ENCODE peak calls at places on chromosomes 1 and 21, in seven cellular contexts. One of them, this sample, is unnamed.

GRCh38 chr1:12811409-12811784 is 19.8 kb downstream of the PRAMEF11 start:
- DNase-seq in activated naive CD8-positive, alpha-beta T cell treated with anti-CD3 and anti-CD28 coated beads, Interleukin-2, amount 50 U/mL, for 24 hours: no peak
- DNase-seq in A172: peak
- DNase-seq in T-helper 1 cell: no peak
- DNase-seq in Ammon's horn: no peak
- DNase-seq in NCI-H2107: no peak
- DNase-seq in NCI-H774: no peak
- DNase-seq in this sample: no peak

GRCh38 chr1:199273837-199274379 is 635.1 kb downstream of the PTPRC start:
- DNase-seq in Ammon's horn: no peak
- DNase-seq in T-helper 1 cell: no peak
- DNase-seq in A172: peak
- DNase-seq in NCI-H774: no peak
- DNase-seq in NCI-H2107: peak
- DNase-seq in activated naive CD8-positive, alpha-beta T cell treated with anti-CD3 and anti-CD28 coated beads, Interleukin-2, amount 50 U/mL, for 24 hours: no peak
- DNase-seq in this sample: no peak

GRCh38 chr21:44414291-44415072 is 40.8 kb upstream of the LRRC3 start:
- DNase-seq in Ammon's horn: no peak
- DNase-seq in NCI-H2107: no peak
- DNase-seq in T-helper 1 cell: no peak
- DNase-seq in A172: no peak
- DNase-seq in activated naive CD8-positive, alpha-beta T cell treated with anti-CD3 and anti-CD28 coated beads, Interleukin-2, amount 50 U/mL, for 24 hours: no peak
- DNase-seq in NCI-H774: no peak
- DNase-seq in this sample: no peak

GRCh38 chr1:246591958-246592357 is 25.7 kb downstream of the CNST start:
- DNase-seq in Ammon's horn: no peak
- DNase-seq in NCI-H774: no peak
- DNase-seq in activated naive CD8-positive, alpha-beta T cell treated with anti-CD3 and anti-CD28 coated beads, Interleukin-2, amount 50 U/mL, for 24 hours: no peak
- DNase-seq in NCI-H2107: no peak
- DNase-seq in T-helper 1 cell: no peak
- DNase-seq in A172: no peak
- DNase-seq in this sample: no peak

GRCh38 chr1:8962812-8963669 is 17.4 kb downstream of the CA6 start:
- DNase-seq in Ammon's horn: no peak
- DNase-seq in NCI-H774: no peak
- DNase-seq in T-helper 1 cell: no peak
- DNase-seq in activated naive CD8-positive, alpha-beta T cell treated with anti-CD3 and anti-CD28 coated beads, Interleukin-2, amount 50 U/mL, for 24 hours: peak
- DNase-seq in NCI-H2107: no peak
- DNase-seq in A172: peak
- DNase-seq in this sample: no peak

GRCh38 chr1:199646761-199647160 is 380.7 kb upstream of the NR5A2 start:
- DNase-seq in NCI-H774: no peak
- DNase-seq in A172: peak
- DNase-seq in T-helper 1 cell: no peak
- DNase-seq in NCI-H2107: no peak
- DNase-seq in Ammon's horn: no peak
- DNase-seq in activated naive CD8-positive, alpha-beta T cell treated with anti-CD3 and anti-CD28 coated beads, Interleukin-2, amount 50 U/mL, for 24 hours: no peak
- DNase-seq in this sample: no peak

GRCh38 chr1:153343811-153344717 is 4.6 kb downstream of the PGLYRP4 start:
- DNase-seq in T-helper 1 cell: no peak
- DNase-seq in activated naive CD8-positive, alpha-beta T cell treated with anti-CD3 and anti-CD28 coated beads, Interleukin-2, amount 50 U/mL, for 24 hours: no peak
- DNase-seq in A172: no peak
- DNase-seq in NCI-H774: no peak
- DNase-seq in Ammon's horn: no peak
- DNase-seq in NCI-H2107: no peak
- DNase-seq in this sample: no peak

GRCh38 chr1:55275976-55276375 is 60.8 kb upstream of the USP24 start:
- DNase-seq in NCI-H774: no peak
- DNase-seq in Ammon's horn: no peak
- DNase-seq in NCI-H2107: no peak
- DNase-seq in A172: no peak
- DNase-seq in T-helper 1 cell: no peak
- DNase-seq in activated naive CD8-positive, alpha-beta T cell treated with anti-CD3 and anti-CD28 coated beads, Interleukin-2, amount 50 U/mL, for 24 hours: no peak
- DNase-seq in this sample: no peak

GRCh38 chr1:2412773-2413494 is 570 bp upstream of the PEX10 start:
- DNase-seq in NCI-H774: peak
- DNase-seq in NCI-H2107: no peak
- DNase-seq in activated naive CD8-positive, alpha-beta T cell treated with anti-CD3 and anti-CD28 coated beads, Interleukin-2, amount 50 U/mL, for 24 hours: peak
- DNase-seq in A172: no peak
- DNase-seq in T-helper 1 cell: no peak
- DNase-seq in Ammon's horn: no peak
- DNase-seq in this sample: peak

GRCh38 chr1:86906419-86906818 is 7.5 kb downstream of the SELENOF start:
- DNase-seq in NCI-H774: no peak
- DNase-seq in activated naive CD8-positive, alpha-beta T cell treated with anti-CD3 and anti-CD28 coated beads, Interleukin-2, amount 50 U/mL, for 24 hours: no peak
- DNase-seq in NCI-H2107: no peak
- DNase-seq in A172: no peak
- DNase-seq in Ammon's horn: no peak
- DNase-seq in T-helper 1 cell: no peak
- DNase-seq in this sample: no peak

GRCh38 chr1:236117710-236118109 is 24.6 kb upstream of the GPR137B start:
- DNase-seq in NCI-H2107: no peak
- DNase-seq in NCI-H774: no peak
- DNase-seq in Ammon's horn: no peak
- DNase-seq in T-helper 1 cell: no peak
- DNase-seq in activated naive CD8-positive, alpha-beta T cell treated with anti-CD3 and anti-CD28 coated beads, Interleukin-2, amount 50 U/mL, for 24 hours: no peak
- DNase-seq in A172: no peak
- DNase-seq in this sample: no peak

GRCh38 chr1:100700586-100700985 is 19.0 kb upstream of the VCAM1 start:
- DNase-seq in NCI-H774: no peak
- DNase-seq in A172: peak
- DNase-seq in NCI-H2107: no peak
- DNase-seq in T-helper 1 cell: no peak
- DNase-seq in activated naive CD8-positive, alpha-beta T cell treated with anti-CD3 and anti-CD28 coated beads, Interleukin-2, amount 50 U/mL, for 24 hours: no peak
- DNase-seq in Ammon's horn: no peak
- DNase-seq in this sample: no peak

This sample was measured in NCI-H1436.